ENCODE peak calls at places on chromosomes 4 and X, in seven cellular contexts. One of them, this sample, is unnamed.

GRCh38 chrX:19673334-19674040 is 158.2 kb upstream of the MAP3K15 start:
- DNase-seq in testis: peak
- DNase-seq in posterior vena cava: peak
- DNase-seq in lung: peak
- DNase-seq in activated CD4-positive, alpha-beta T cell treated with anti-CD3 and anti-CD28 coated beads, Interleukin-2, amount 10 ng/mL, durations not matched to agents 7 days and 5 days: no peak
- DNase-seq in effector memory CD4-positive, alpha-beta T cell: no peak
- DNase-seq in transverse colon: peak
- DNase-seq in this sample: no peak

GRCh38 chr4:136725286-136726081 is 806.8 kb downstream of the PCDH18 start:
- DNase-seq in effector memory CD4-positive, alpha-beta T cell: no peak
- DNase-seq in testis: no peak
- DNase-seq in transverse colon: no peak
- DNase-seq in posterior vena cava: no peak
- DNase-seq in lung: no peak
- DNase-seq in activated CD4-positive, alpha-beta T cell treated with anti-CD3 and anti-CD28 coated beads, Interleukin-2, amount 10 ng/mL, durations not matched to agents 7 days and 5 days: no peak
- DNase-seq in this sample: no peak

GRCh38 chrX:133412665-133413064 is 2.6 kb downstream of the GPC4 start:
- DNase-seq in posterior vena cava: no peak
- DNase-seq in activated CD4-positive, alpha-beta T cell treated with anti-CD3 and anti-CD28 coated beads, Interleukin-2, amount 10 ng/mL, durations not matched to agents 7 days and 5 days: no peak
- DNase-seq in effector memory CD4-positive, alpha-beta T cell: no peak
- DNase-seq in lung: no peak
- DNase-seq in transverse colon: no peak
- DNase-seq in testis: no peak
- DNase-seq in this sample: no peak

GRCh38 chrX:70134116-70134477 is 850 bp downstream of the IGBP1 start:
- DNase-seq in posterior vena cava: no peak
- DNase-seq in transverse colon: peak
- DNase-seq in testis: no peak
- DNase-seq in activated CD4-positive, alpha-beta T cell treated with anti-CD3 and anti-CD28 coated beads, Interleukin-2, amount 10 ng/mL, durations not matched to agents 7 days and 5 days: no peak
- DNase-seq in effector memory CD4-positive, alpha-beta T cell: peak
- DNase-seq in lung: no peak
- DNase-seq in this sample: no peak

GRCh38 chrX:150700107-150700506 is 6.9 kb downstream of the MTMR1 start:
- DNase-seq in transverse colon: no peak
- DNase-seq in testis: no peak
- DNase-seq in lung: no peak
- DNase-seq in effector memory CD4-positive, alpha-beta T cell: no peak
- DNase-seq in posterior vena cava: no peak
- DNase-seq in activated CD4-positive, alpha-beta T cell treated with anti-CD3 and anti-CD28 coated beads, Interleukin-2, amount 10 ng/mL, durations not matched to agents 7 days and 5 days: no peak
- DNase-seq in this sample: no peak

GRCh38 chrX:39854772-39855747 is 242.7 kb downstream of the BCOR start:
- DNase-seq in posterior vena cava: no peak
- DNase-seq in effector memory CD4-positive, alpha-beta T cell: peak
- DNase-seq in transverse colon: peak
- DNase-seq in testis: no peak
- DNase-seq in lung: no peak
- DNase-seq in activated CD4-positive, alpha-beta T cell treated with anti-CD3 and anti-CD28 coated beads, Interleukin-2, amount 10 ng/mL, durations not matched to agents 7 days and 5 days: peak
- DNase-seq in this sample: peak

GRCh38 chr4:124329134-124329533 is 383.4 kb downstream of the ANKRD50 start:
- DNase-seq in activated CD4-positive, alpha-beta T cell treated with anti-CD3 and anti-CD28 coated beads, Interleukin-2, amount 10 ng/mL, durations not matched to agents 7 days and 5 days: no peak
- DNase-seq in lung: no peak
- DNase-seq in posterior vena cava: no peak
- DNase-seq in effector memory CD4-positive, alpha-beta T cell: no peak
- DNase-seq in transverse colon: no peak
- DNase-seq in testis: no peak
- DNase-seq in this sample: no peak

GRCh38 chr4:30718889-30719252 is 1.3 kb upstream of the PCDH7 start:
- DNase-seq in transverse colon: no peak
- DNase-seq in activated CD4-positive, alpha-beta T cell treated with anti-CD3 and anti-CD28 coated beads, Interleukin-2, amount 10 ng/mL, durations not matched to agents 7 days and 5 days: no peak
- DNase-seq in posterior vena cava: no peak
- DNase-seq in testis: no peak
- DNase-seq in lung: no peak
- DNase-seq in effector memory CD4-positive, alpha-beta T cell: no peak
- DNase-seq in this sample: no peak

GRCh38 chr4:18039113-18039512 is 17.6 kb upstream of the LCORL start:
- DNase-seq in activated CD4-positive, alpha-beta T cell treated with anti-CD3 and anti-CD28 coated beads, Interleukin-2, amount 10 ng/mL, durations not matched to agents 7 days and 5 days: no peak
- DNase-seq in effector memory CD4-positive, alpha-beta T cell: no peak
- DNase-seq in posterior vena cava: no peak
- DNase-seq in lung: no peak
- DNase-seq in transverse colon: no peak
- DNase-seq in testis: no peak
- DNase-seq in this sample: no peak

GRCh38 chr4:56298210-56298609 is 89.1 kb downstream of the AASDH start:
- DNase-seq in testis: no peak
- DNase-seq in activated CD4-positive, alpha-beta T cell treated with anti-CD3 and anti-CD28 coated beads, Interleukin-2, amount 10 ng/mL, durations not matched to agents 7 days and 5 days: no peak
- DNase-seq in posterior vena cava: no peak
- DNase-seq in lung: no peak
- DNase-seq in transverse colon: peak
- DNase-seq in effector memory CD4-positive, alpha-beta T cell: no peak
- DNase-seq in this sample: no peak

GRCh38 chrX:42602566-42602965 is 175.4 kb downstream of the PPP1R2C start:
- DNase-seq in lung: no peak
- DNase-seq in effector memory CD4-positive, alpha-beta T cell: no peak
- DNase-seq in testis: no peak
- DNase-seq in transverse colon: no peak
- DNase-seq in posterior vena cava: no peak
- DNase-seq in activated CD4-positive, alpha-beta T cell treated with anti-CD3 and anti-CD28 coated beads, Interleukin-2, amount 10 ng/mL, durations not matched to agents 7 days and 5 days: no peak
- DNase-seq in this sample: no peak

GRCh38 chr4:74631338-74631737 is 163.0 kb downstream of the BTC start:
- DNase-seq in activated CD4-positive, alpha-beta T cell treated with anti-CD3 and anti-CD28 coated beads, Interleukin-2, amount 10 ng/mL, durations not matched to agents 7 days and 5 days: no peak
- DNase-seq in effector memory CD4-positive, alpha-beta T cell: no peak
- DNase-seq in lung: no peak
- DNase-seq in testis: no peak
- DNase-seq in transverse colon: no peak
- DNase-seq in posterior vena cava: no peak
- DNase-seq in this sample: no peak

GRCh38 chr4:1928356-1929235 is 57.4 kb downstream of the NSD2 start:
- DNase-seq in activated CD4-positive, alpha-beta T cell treated with anti-CD3 and anti-CD28 coated beads, Interleukin-2, amount 10 ng/mL, durations not matched to agents 7 days and 5 days: no peak
- DNase-seq in lung: no peak
- DNase-seq in effector memory CD4-positive, alpha-beta T cell: no peak
- DNase-seq in transverse colon: no peak
- DNase-seq in posterior vena cava: no peak
- DNase-seq in testis: no peak
- DNase-seq in this sample: no peak